ENCODE peak calls at places on chromosomes 11 and 22, in seven cellular contexts. One of them, this sample, is unnamed.

GRCh38 chr11:118572075-118572913 is at the start of gene ARCN1:
- DNase-seq in tibial nerve: peak; percentile 67
- DNase-seq in adrenal gland: peak; percentile 76
- DNase-seq in vagina: peak; percentile 92
- DNase-seq in gastrocnemius medialis: peak; percentile 72
- DNase-seq in A549: peak; percentile 66
- DNase-seq in thyroid gland: peak; percentile 80
- DNase-seq in this sample: peak; percentile 89

GRCh38 chr11:61158691-61159381 is 2.4 kb downstream of the VPS37C start:
- DNase-seq in A549: no peak
- DNase-seq in gastrocnemius medialis: no peak
- DNase-seq in adrenal gland: peak; percentile 62
- DNase-seq in thyroid gland: no peak
- DNase-seq in tibial nerve: no peak
- DNase-seq in vagina: no peak
- DNase-seq in this sample: no peak

GRCh38 chr11:64501500-64502427 is 89.3 kb upstream of the SLC22A12 start:
- DNase-seq in tibial nerve: no peak
- DNase-seq in vagina: no peak
- DNase-seq in thyroid gland: no peak
- DNase-seq in adrenal gland: no peak
- DNase-seq in gastrocnemius medialis: no peak
- DNase-seq in A549: no peak
- DNase-seq in this sample: no peak

GRCh38 chr22:43232445-43232844 is 45.5 kb upstream of the TTLL12 start:
- DNase-seq in A549: no peak
- DNase-seq in adrenal gland: no peak
- DNase-seq in thyroid gland: no peak
- DNase-seq in gastrocnemius medialis: no peak
- DNase-seq in tibial nerve: no peak
- DNase-seq in vagina: no peak
- DNase-seq in this sample: no peak

GRCh38 chr11:116112031-116112935 is 608.1 kb upstream of the CADM1 start:
- DNase-seq in A549: no peak
- DNase-seq in tibial nerve: no peak
- DNase-seq in gastrocnemius medialis: no peak
- DNase-seq in adrenal gland: no peak
- DNase-seq in vagina: no peak
- DNase-seq in thyroid gland: no peak
- DNase-seq in this sample: no peak

GRCh38 chr11:47980907-47981621 is 705 bp downstream of the PTPRJ start:
- DNase-seq in adrenal gland: peak; percentile 36
- DNase-seq in thyroid gland: peak; percentile 66
- DNase-seq in vagina: no peak
- DNase-seq in A549: peak; percentile 34
- DNase-seq in tibial nerve: no peak
- DNase-seq in gastrocnemius medialis: peak; percentile 51
- DNase-seq in this sample: peak; percentile 66

GRCh38 chr11:31442086-31442485 is 67.3 kb downstream of the IMMP1L start:
- DNase-seq in A549: no peak
- DNase-seq in gastrocnemius medialis: no peak
- DNase-seq in thyroid gland: no peak
- DNase-seq in tibial nerve: no peak
- DNase-seq in vagina: no peak
- DNase-seq in adrenal gland: no peak
- DNase-seq in this sample: no peak

GRCh38 chr11:126153999-126154398 is 57.5 kb downstream of the RPUSD4 start:
- DNase-seq in gastrocnemius medialis: no peak
- DNase-seq in adrenal gland: no peak
- DNase-seq in vagina: no peak
- DNase-seq in A549: no peak
- DNase-seq in tibial nerve: no peak
- DNase-seq in thyroid gland: no peak
- DNase-seq in this sample: no peak

GRCh38 chr11:110022548-110022947 is 70.6 kb upstream of the ZC3H12C start:
- DNase-seq in tibial nerve: no peak
- DNase-seq in thyroid gland: no peak
- DNase-seq in vagina: no peak
- DNase-seq in A549: no peak
- DNase-seq in adrenal gland: no peak
- DNase-seq in gastrocnemius medialis: no peak
- DNase-seq in this sample: no peak

GRCh38 chr22:38419121-38419863 is 35.7 kb downstream of the KCNJ4 start:
- DNase-seq in A549: no peak
- DNase-seq in gastrocnemius medialis: no peak
- DNase-seq in tibial nerve: no peak
- DNase-seq in vagina: no peak
- DNase-seq in adrenal gland: no peak
- DNase-seq in thyroid gland: peak; percentile 65
- DNase-seq in this sample: no peak

GRCh38 chr11:104098555-104098954 is 62.1 kb downstream of the DDI1 start:
- DNase-seq in adrenal gland: no peak
- DNase-seq in A549: no peak
- DNase-seq in thyroid gland: no peak
- DNase-seq in tibial nerve: no peak
- DNase-seq in gastrocnemius medialis: no peak
- DNase-seq in vagina: no peak
- DNase-seq in this sample: no peak

GRCh38 chr22:27993774-27994350 is 74.8 kb upstream of the PITPNB start:
- DNase-seq in adrenal gland: peak; percentile 10
- DNase-seq in vagina: no peak
- DNase-seq in thyroid gland: no peak
- DNase-seq in tibial nerve: no peak
- DNase-seq in A549: no peak
- DNase-seq in gastrocnemius medialis: no peak
- DNase-seq in this sample: no peak

GRCh38 chr11:27553186-27553585 is 46.6 kb upstream of the LIN7C start:
- DNase-seq in vagina: no peak
- DNase-seq in gastrocnemius medialis: no peak
- DNase-seq in tibial nerve: no peak
- DNase-seq in thyroid gland: no peak
- DNase-seq in adrenal gland: no peak
- DNase-seq in A549: no peak
- DNase-seq in this sample: no peak

GRCh38 chr11:45385844-45386243 is 99.7 kb upstream of the SYT13 start:
- DNase-seq in A549: no peak
- DNase-seq in gastrocnemius medialis: no peak
- DNase-seq in vagina: no peak
- DNase-seq in tibial nerve: no peak
- DNase-seq in thyroid gland: no peak
- DNase-seq in adrenal gland: no peak
- DNase-seq in this sample: no peak

GRCh38 chr11:5291207-5291838 is 10.4 kb downstream of the OR51B4 start:
- DNase-seq in thyroid gland: no peak
- DNase-seq in vagina: no peak
- DNase-seq in A549: peak; percentile 73
- DNase-seq in tibial nerve: no peak
- DNase-seq in adrenal gland: no peak
- DNase-seq in gastrocnemius medialis: no peak
- DNase-seq in this sample: peak; percentile 24

GRCh38 chr11:114282488-114282887 is 13.7 kb upstream of the NNMT start:
- DNase-seq in A549: no peak
- DNase-seq in vagina: peak; percentile 62
- DNase-seq in thyroid gland: no peak
- DNase-seq in tibial nerve: no peak
- DNase-seq in gastrocnemius medialis: no peak
- DNase-seq in adrenal gland: no peak
- DNase-seq in this sample: no peak
- H3K4me3 ChIP-seq in A549: no peak overlapping the region
- H3K4me3 ChIP-seq in vagina: no peak overlapping the region
- H3K4me3 ChIP-seq in thyroid gland: no peak overlapping the region
- H3K4me3 ChIP-seq in tibial nerve: no peak overlapping the region
- H3K4me3 ChIP-seq in gastrocnemius medialis: no peak overlapping the region
- H3K4me3 ChIP-seq in adrenal gland: no peak overlapping the region
- H3K4me3 ChIP-seq in this sample: no peak overlapping the region

DNA sequence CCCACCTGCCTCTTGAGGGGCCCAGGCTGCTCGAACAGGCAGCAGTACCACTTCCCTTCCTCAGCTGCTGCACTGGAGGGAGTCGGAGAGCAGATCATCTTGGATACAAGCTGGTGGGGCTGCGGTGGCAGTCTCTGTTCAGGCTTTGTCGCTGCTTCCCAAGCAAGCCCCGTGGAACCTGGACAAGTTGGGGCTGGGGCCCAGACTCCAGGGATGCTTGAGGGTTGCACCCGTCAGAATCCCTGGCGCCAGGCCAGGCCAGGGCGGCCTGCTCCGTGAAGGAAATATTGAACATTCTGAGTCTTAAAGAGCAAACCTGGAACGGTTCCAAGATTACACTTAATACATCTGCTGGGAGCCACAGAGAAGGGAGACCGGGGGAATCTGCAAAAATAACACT is 310.1 kb upstream of the SORL1-AS1 start:
- DNase-seq in A549: no peak
- DNase-seq in adrenal gland: no peak
- DNase-seq in tibial nerve: no peak
- DNase-seq in gastrocnemius medialis: no peak
- DNase-seq in vagina: no peak
- DNase-seq in thyroid gland: peak; percentile 22
- DNase-seq in this sample: no peak
- TF ChIP-seq CTCF in A549: no peak
- TF ChIP-seq CTCF in adrenal gland: no peak
- TF ChIP-seq CTCF in tibial nerve: no peak
- TF ChIP-seq CTCF in gastrocnemius medialis: no peak
- TF ChIP-seq CTCF in vagina: no peak
- TF ChIP-seq CTCF in thyroid gland: no peak
- TF ChIP-seq CTCF in this sample: no peak

DNA sequence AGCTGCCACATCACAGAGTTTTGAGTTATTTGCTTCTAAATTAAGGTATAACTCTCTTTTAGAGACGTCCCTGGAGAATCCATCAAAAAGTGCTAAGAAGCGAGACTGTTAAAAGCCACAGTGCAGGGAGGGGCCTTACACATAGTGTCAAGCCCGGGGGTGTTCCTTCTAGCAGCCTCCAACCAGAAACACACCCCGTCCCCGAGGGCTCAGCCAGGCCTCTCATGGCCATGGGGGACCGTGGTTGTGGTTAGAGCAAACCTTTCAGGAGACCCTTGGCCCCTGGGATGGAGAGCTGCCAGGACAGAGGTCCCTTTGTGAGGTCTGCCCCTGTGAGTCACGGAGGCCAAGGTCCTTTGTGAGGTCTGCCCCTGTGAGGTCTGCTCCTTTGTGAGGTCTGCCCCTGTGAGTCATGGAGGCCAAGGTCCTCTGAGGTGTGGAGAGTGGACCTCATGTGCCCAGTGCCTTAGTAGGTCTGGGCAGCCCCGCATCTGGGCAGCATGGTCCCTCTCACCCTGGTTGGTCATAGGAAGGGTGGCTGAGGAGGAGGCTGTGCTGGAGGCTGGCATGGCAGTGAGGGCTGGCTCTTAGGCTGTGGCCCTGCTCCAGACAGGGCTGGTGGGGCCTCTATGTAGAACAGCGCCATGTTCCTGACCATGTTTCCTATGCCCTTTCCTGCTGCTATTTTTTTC is 5.4 kb downstream of the GNAZ start:
- DNase-seq in tibial nerve: no peak
- DNase-seq in A549: no peak
- DNase-seq in thyroid gland: no peak
- DNase-seq in vagina: no peak
- DNase-seq in gastrocnemius medialis: no peak
- DNase-seq in adrenal gland: peak; percentile 63
- DNase-seq in this sample: no peak
- TF ChIP-seq POLR2A in tibial nerve: no peak
- TF ChIP-seq POLR2A in A549: no peak
- TF ChIP-seq POLR2A in thyroid gland: no peak
- TF ChIP-seq POLR2A in vagina: no peak
- TF ChIP-seq POLR2A in gastrocnemius medialis: no peak
- TF ChIP-seq POLR2A in adrenal gland: no peak
- TF ChIP-seq POLR2A in this sample: no peak

GRCh38 chr11:83070878-83071640 is 638 bp downstream of the RAB30 start:
- DNase-seq in vagina: peak; percentile 94
- DNase-seq in adrenal gland: no peak
- DNase-seq in A549: no peak
- DNase-seq in thyroid gland: peak; percentile 74
- DNase-seq in gastrocnemius medialis: peak; percentile 70
- DNase-seq in tibial nerve: no peak
- DNase-seq in this sample: no peak

GRCh38 chr11:83073248-83073647 is 1.6 kb upstream of the RAB30 start:
- DNase-seq in adrenal gland: no peak
- DNase-seq in A549: no peak
- DNase-seq in gastrocnemius medialis: no peak
- DNase-seq in tibial nerve: no peak
- DNase-seq in thyroid gland: no peak
- DNase-seq in vagina: no peak
- DNase-seq in this sample: no peak

GRCh38 chr11:83071641-83072591 is at the start of gene RAB30:
- DNase-seq in adrenal gland: peak; percentile 99
- DNase-seq in gastrocnemius medialis: peak; percentile 99
- DNase-seq in A549: peak; percentile 99
- DNase-seq in thyroid gland: peak; percentile 98
- DNase-seq in tibial nerve: peak; percentile 98
- DNase-seq in vagina: peak; percentile 100
- DNase-seq in this sample: peak; percentile 100

GRCh38 chr11:83072689-83073242 is 1.1 kb upstream of the RAB30 start:
- DNase-seq in thyroid gland: no peak
- DNase-seq in A549: no peak
- DNase-seq in tibial nerve: no peak
- DNase-seq in gastrocnemius medialis: no peak
- DNase-seq in vagina: no peak
- DNase-seq in adrenal gland: no peak
- DNase-seq in this sample: peak; percentile 33

DNA sequence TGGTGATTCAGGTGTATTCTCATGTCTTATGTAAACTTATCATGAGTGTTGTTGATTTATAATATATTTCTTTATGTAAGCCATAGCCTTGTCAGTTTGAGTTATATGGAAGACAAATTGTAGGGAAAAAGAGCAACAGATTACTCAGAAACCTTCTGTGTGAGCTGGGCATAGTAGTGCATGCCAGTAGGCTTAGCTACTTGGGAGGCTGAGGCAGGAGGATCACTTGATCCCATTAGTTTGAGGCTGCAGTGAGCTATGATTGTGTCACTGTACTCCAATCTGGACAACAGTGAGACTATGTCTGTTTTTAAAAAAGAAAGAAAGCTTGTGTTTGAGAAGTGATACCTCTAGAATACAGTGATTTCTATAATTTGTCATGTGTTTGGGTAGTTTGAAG is 2.2 kb upstream of the RAB30 start:
- DNase-seq in thyroid gland: no peak
- DNase-seq in gastrocnemius medialis: no peak
- DNase-seq in tibial nerve: no peak
- DNase-seq in vagina: no peak
- DNase-seq in A549: no peak
- DNase-seq in adrenal gland: no peak
- DNase-seq in this sample: no peak
- H3K4me3 ChIP-seq in thyroid gland: no peak overlapping the region
- H3K4me3 ChIP-seq in gastrocnemius medialis: no peak overlapping the region
- H3K4me3 ChIP-seq in tibial nerve: no peak overlapping the region
- H3K4me3 ChIP-seq in vagina: no peak overlapping the region
- H3K4me3 ChIP-seq in A549: no peak overlapping the region
- H3K4me3 ChIP-seq in adrenal gland: no peak overlapping the region
- H3K4me3 ChIP-seq in this sample: peak overlapping the region; percentile 11

DNA sequence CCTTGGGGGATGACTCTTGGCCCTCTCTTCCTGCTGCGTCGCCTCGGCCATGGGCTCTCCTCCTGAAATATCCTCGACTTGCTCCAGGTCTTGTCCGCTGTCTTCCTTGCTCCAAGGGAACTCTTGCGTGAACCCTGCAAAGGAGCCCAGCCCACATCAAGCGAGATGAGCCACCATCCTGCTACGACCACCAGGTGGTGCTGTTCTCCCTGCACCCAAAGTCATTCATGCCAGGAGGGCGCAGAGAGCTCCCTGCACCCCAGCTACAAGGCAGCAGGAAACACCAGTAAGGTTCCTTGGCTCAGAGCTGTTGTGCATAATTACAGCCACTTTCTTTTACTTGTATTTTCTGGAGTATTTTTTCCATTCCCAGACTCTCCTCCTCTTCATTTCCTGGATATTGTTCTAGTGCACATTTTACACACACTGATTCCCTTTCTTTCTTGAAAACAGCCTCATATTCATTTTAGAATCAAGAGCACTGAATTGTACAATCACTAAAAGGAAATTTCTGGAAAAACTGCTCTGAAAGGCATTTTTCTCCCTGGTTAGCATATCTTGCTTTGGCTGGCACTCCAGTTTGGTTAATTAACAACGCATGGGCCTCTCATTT is 397.6 kb downstream of the OPCML start:
- DNase-seq in A549: peak; percentile 47
- DNase-seq in gastrocnemius medialis: no peak
- DNase-seq in thyroid gland: peak; percentile 67
- DNase-seq in vagina: no peak
- DNase-seq in tibial nerve: peak; percentile 33
- DNase-seq in adrenal gland: peak; percentile 38
- DNase-seq in this sample: peak; percentile 72
- TF ChIP-seq CTCF in A549: peak; percentile 47
- TF ChIP-seq CTCF in gastrocnemius medialis: peak; percentile 69
- TF ChIP-seq CTCF in thyroid gland: peak; percentile 87
- TF ChIP-seq CTCF in vagina: peak; percentile 67
- TF ChIP-seq CTCF in tibial nerve: peak; percentile 69
- TF ChIP-seq CTCF in adrenal gland: peak; percentile 74
- TF ChIP-seq CTCF in this sample: peak; percentile 96